ENCODE peak calls at places on chromosome 17, in five cellular contexts. U, B, P, I and Y are unnamed samples.

GRCh38 chr17:29363716-29364115 is 26.4 kb upstream of the TAOK1 start:
- DNase-seq in U (no peak), B (no peak), P (no peak), I (no peak), Y (no peak)

GRCh38 chr17:40864661-40865380 is 2.2 kb downstream of the KRT12 start:
- DNase-seq in U (no peak), B (no peak), P (no peak), I (no peak), Y (no peak)

GRCh38 chr17:18262641-18263040 is 2.2 kb downstream of the MIEF2 start:
- DNase-seq in U (no peak), B (peak; percentile 66), P (no peak), I (no peak), Y (no peak)

GRCh38 chr17:43601280-43602050 is 55.3 kb upstream of the ETV4 start:
- DNase-seq in U (no peak), B (peak; percentile 29), P (peak; percentile 51), I (no peak), Y (no peak)

GRCh38 chr17:73156166-73156840 is 8.5 kb upstream of the SSTR2 start:
- DNase-seq in U (peak; percentile 19), B (peak; percentile 27), P (peak; percentile 68), I (peak; percentile 88), Y (peak; percentile 94)

GRCh38 chr17:76208120-76208519 is 32.2 kb downstream of the RNF157 start:
- DNase-seq in U (no peak), B (no peak), P (no peak), I (no peak), Y (no peak)

GRCh38 chr17:79888811-79889634 is 49.8 kb upstream of the CBX4 start:
- DNase-seq in U (no peak), B (no peak), P (no peak), I (peak; percentile 65), Y (no peak)

GRCh38 chr17:43908111-43908721 is 880 bp upstream of the MPP2 start:
- DNase-seq in U (no peak), B (peak; percentile 30), P (peak; percentile 65), I (peak; percentile 72), Y (peak; percentile 90)

GRCh38 chr17:64728041-64728695 is 66.1 kb upstream of the SMURF2 start:
- DNase-seq in U (no peak), B (peak; percentile 23), P (no peak), I (no peak), Y (no peak)

GRCh38 chr17:77216435-77216980 is 75.7 kb downstream of the SEC14L1 start:
- DNase-seq in U (no peak), B (no peak), P (no peak), I (no peak), Y (no peak)

GRCh38 chr17:44219636-44220210 is at the start of gene UBTF:
- DNase-seq in U (peak; percentile 48), B (peak; percentile 66), P (peak; percentile 45), I (peak; percentile 81), Y (peak; percentile 92)

GRCh38 chr17:19991252-19991885 is 13.7 kb upstream of the AKAP10 start:
- DNase-seq in U (no peak), B (no peak), P (no peak), I (no peak), Y (no peak)

GRCh38 chr17:51739245-51739886 is 419.1 kb downstream of the CA10 start:
- DNase-seq in U (no peak), B (no peak), P (no peak), I (peak; percentile 44), Y (no peak)

GRCh38 chr17:8222380-8222629 is 11.9 kb upstream of the AURKB start:
- DNase-seq in U (no peak), B (no peak), P (no peak), I (no peak), Y (no peak)

GRCh38 chr17:17724991-17725852 is 44.0 kb downstream of the RAI1 start:
- DNase-seq in U (no peak), B (no peak), P (no peak), I (no peak), Y (no peak)

GRCh38 chr17:55453836-55454557 is 32.4 kb upstream of the MMD start:
- DNase-seq in U (no peak), B (no peak), P (no peak), I (no peak), Y (no peak)

GRCh38 chr17:55451758-55452468 is 30.3 kb upstream of the MMD start:
- DNase-seq in U (no peak), B (no peak), P (peak; percentile 68), I (no peak), Y (no peak)

GRCh38 chr17:55456307-55457240 is 34.9 kb upstream of the MMD start:
- DNase-seq in U (no peak), B (no peak), P (no peak), I (no peak), Y (no peak)

GRCh38 chr17:55458287-55458900 is 36.8 kb upstream of the MMD start:
- DNase-seq in U (no peak), B (no peak), P (no peak), I (no peak), Y (no peak)

DNA sequence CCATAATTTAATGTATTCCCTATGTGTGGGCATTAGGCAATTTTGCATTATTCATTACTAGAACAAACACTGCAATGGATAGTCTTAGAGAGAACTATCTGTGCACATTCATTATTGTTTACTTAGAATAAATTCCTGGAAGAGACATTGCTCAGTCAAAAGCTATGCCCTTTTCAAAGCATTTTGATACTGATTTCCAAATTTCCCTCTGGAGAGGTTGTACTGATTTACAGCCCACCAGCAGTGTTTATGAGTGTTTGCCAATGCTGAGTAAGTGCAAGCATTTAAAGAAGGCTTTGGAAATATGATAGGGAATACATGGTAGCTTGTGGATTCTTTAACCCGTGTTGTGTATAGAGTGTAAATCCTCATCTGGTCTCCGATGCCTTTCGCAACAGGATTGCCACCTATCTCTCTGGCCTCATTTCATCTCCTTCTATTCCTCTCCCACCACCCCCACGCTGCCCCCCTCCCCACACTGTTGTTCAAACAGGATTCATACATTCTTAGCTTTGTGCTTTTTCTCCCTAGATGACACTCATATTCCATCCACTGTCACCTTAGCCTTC is 33.4 kb upstream of the MMD start:
- DNase-seq in U (no peak), B (no peak), P (peak; percentile 93), I (peak; percentile 40), Y (no peak)
- H3K4me1 ChIP-seq in U (no peaks in the 10 kb centered on the region), B (peaks cover 19% of the 10 kb centered on the region), P (peaks cover 32% of the 10 kb centered on the region), I (peaks cover 49% of the 10 kb centered on the region), Y (no peaks in the 10 kb centered on the region)

GRCh38 chr17:851986-852385 is 69.8 kb downstream of the MRM3 start:
- DNase-seq in U (no peak), B (no peak), P (no peak), I (no peak), Y (no peak)
- H3K36me3 ChIP-seq in U (no peaks in the 10 kb centered on the region), B (no peaks in the 10 kb centered on the region), P (peaks cover 21% of the 10 kb centered on the region), I (no peaks in the 10 kb centered on the region), Y (no peaks in the 10 kb centered on the region)

GRCh38 chr17:47888293-47888692 is 7.7 kb upstream of the SP2 start:
- DNase-seq in U (no peak), B (no peak), P (no peak), I (no peak), Y (no peak)
- H3K27ac ChIP-seq in U (no peak overlapping the region), B (no peak overlapping the region), P (no peak overlapping the region), I (no peak overlapping the region), Y (no peak overlapping the region)

GRCh38 chr17:35493040-35493439 is 44.4 kb downstream of the SLFN12L start:
- DNase-seq in U (no peak), B (no peak), P (no peak), I (no peak), Y (no peak)

GRCh38 chr17:35499548-35499947 is 37.9 kb downstream of the SLFN12L start:
- DNase-seq in U (no peak), B (no peak), P (no peak), I (no peak), Y (no peak)

GRCh38 chr17:35496470-35497290 is 40.8 kb downstream of the SLFN12L start:
- DNase-seq in U (no peak), B (no peak), P (no peak), I (no peak), Y (no peak)

GRCh38 chr17:35498429-35499178 is 38.9 kb downstream of the SLFN12L start:
- DNase-seq in U (no peak), B (no peak), P (no peak), I (no peak), Y (no peak)
- H3K4me1 ChIP-seq in U (peaks cover 44% of the 10 kb centered on the region), B (no peaks in the 10 kb centered on the region), P (no peaks in the 10 kb centered on the region), I (no peaks in the 10 kb centered on the region), Y (no peaks in the 10 kb centered on the region)

GRCh38 chr17:78539771-78540170 is 37.4 kb downstream of the DNAH17 start:
- DNase-seq in U (no peak), B (no peak), P (no peak), I (no peak), Y (no peak)

GRCh38 chr17:78544876-78545755 is 32.1 kb downstream of the DNAH17 start:
- DNase-seq in U (no peak), B (no peak), P (no peak), I (no peak), Y (no peak)

GRCh38 chr17:78538033-78538776 is 39.0 kb downstream of the DNAH17 start:
- DNase-seq in U (no peak), B (no peak), P (no peak), I (no peak), Y (no peak)

GRCh38 chr17:78537217-78537860 is 39.9 kb downstream of the DNAH17 start:
- DNase-seq in U (no peak), B (no peak), P (no peak), I (no peak), Y (no peak)

GRCh38 chr17:78541488-78542237 is 35.5 kb downstream of the DNAH17 start:
- DNase-seq in U (no peak), B (peak; percentile 19), P (no peak), I (no peak), Y (peak; percentile 27)
- H3K36me3 ChIP-seq in U (no peaks in the 10 kb centered on the region), B (no peaks in the 10 kb centered on the region), P (no peaks in the 10 kb centered on the region), I (no peaks in the 10 kb centered on the region), Y (no peaks in the 10 kb centered on the region)

GRCh38 chr17:12136646-12137045 is 116.0 kb downstream of the MAP2K4 start:
- DNase-seq in U (no peak), B (no peak), P (no peak), I (no peak), Y (no peak)

GRCh38 chr17:12136243-12136642 is 115.6 kb downstream of the MAP2K4 start:
- DNase-seq in U (no peak), B (no peak), P (no peak), I (no peak), Y (no peak)

GRCh38 chr17:12133183-12133582 is 112.5 kb downstream of the MAP2K4 start:
- DNase-seq in U (no peak), B (no peak), P (peak; percentile 16), I (no peak), Y (peak; percentile 24)

GRCh38 chr17:12134101-12134500 is 113.4 kb downstream of the MAP2K4 start:
- DNase-seq in U (no peak), B (no peak), P (no peak), I (no peak), Y (no peak)

DNA sequence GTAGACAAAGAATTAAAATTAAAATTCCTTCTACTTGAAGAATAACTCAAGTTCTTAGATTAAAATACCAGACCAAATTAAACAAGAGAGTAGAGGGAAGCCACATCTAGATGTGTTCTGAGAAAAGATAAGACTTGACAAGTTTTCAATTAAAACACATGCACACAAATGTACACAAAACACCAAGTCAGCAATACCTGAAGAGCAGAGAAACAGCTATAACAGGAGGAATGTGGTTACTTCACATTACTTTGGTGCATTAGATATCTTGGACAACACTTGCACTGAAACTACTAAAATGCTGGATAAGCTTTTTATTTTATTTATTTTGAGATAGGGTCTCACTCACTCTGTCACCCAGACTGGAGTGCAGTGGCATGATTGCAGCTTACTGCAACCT is 113.9 kb downstream of the MAP2K4 start:
- DNase-seq in U (no peak), B (no peak), P (no peak), I (no peak), Y (peak; percentile 30)
- H3K27ac ChIP-seq in U (no peak overlapping the region), B (no peak overlapping the region), P (no peak overlapping the region), I (no peak overlapping the region), Y (no peak overlapping the region)

GRCh38 chr17:81188491-81188840 is 22.4 kb upstream of the AATK start:
- DNase-seq in U (no peak), B (no peak), P (no peak), I (no peak), Y (no peak)
- H3K4me1 ChIP-seq in U (no peaks in the 10 kb centered on the region), B (no peaks in the 10 kb centered on the region), P (no peaks in the 10 kb centered on the region), I (no peaks in the 10 kb centered on the region), Y (no peaks in the 10 kb centered on the region)